ENCODE peak calls at places on chromosomes 2 and 18, in five cellular contexts. E is HAP-1, O is suprapubic skin, C is mucosa of descending colon, F is RWPE2. T is an unnamed sample. For H3K9me3 and H3K4me1, the result is how much of the 10 kb centered on the place peaks cover.

GRCh38 chr18:72948439-72948838 is 80.7 kb upstream of the NETO1 start:
- DNase-seq in E (no peak), C (no peak), F (no peak), O (no peak), T (no peak)

GRCh38 chr18:8196238-8196637 is 413.0 kb upstream of the RAB12 start:
- DNase-seq in F (no peak), C (no peak), O (no peak), E (no peak), T (no peak)

GRCh38 chr18:65748321-65748720 is 2.5 kb upstream of the CDH7 start:
- DNase-seq in C (no peak), O (no peak), E (no peak), F (no peak), T (no peak)

GRCh38 chr2:104538082-104538481 is 315.8 kb upstream of the POU3F3 start:
- DNase-seq in O (no peak), C (no peak), F (no peak), E (no peak), T (no peak)

GRCh38 chr2:148617219-148617618 is 27.3 kb upstream of the EPC2 start:
- DNase-seq in O (no peak), E (no peak), F (no peak), C (no peak), T (no peak)

GRCh38 chr2:21836766-21837543 is 713.2 kb downstream of the TDRD15 start:
- DNase-seq in F (no peak), O (no peak), E (no peak), C (no peak), T (no peak)

GRCh38 chr18:9348079-9348671 is 13.6 kb downstream of the TWSG1 start:
- DNase-seq in O (no peak), F (no peak), E (no peak), C (no peak), T (no peak)

GRCh38 chr18:6876646-6877045 is 147.1 kb downstream of the ARHGAP28 start:
- DNase-seq in O (no peak), F (no peak), C (no peak), E (no peak), T (no peak)

GRCh38 chr18:2223859-2224258 is 347.4 kb downstream of the METTL4 start:
- DNase-seq in O (no peak), C (no peak), F (no peak), E (peak), T (no peak)

GRCh38 chr2:161424992-161425391 is 8.9 kb downstream of the TBR1 start:
- DNase-seq in O (no peak), F (no peak), E (no peak), C (no peak), T (no peak)

GRCh38 chr2:161422812-161423211 is 6.7 kb downstream of the TBR1 start:
- DNase-seq in F (no peak), E (no peak), C (no peak), O (no peak), T (no peak)

GRCh38 chr2:161424179-161424763 is 8.2 kb downstream of the TBR1 start:
- DNase-seq in E (no peak), O (no peak), C (peak), F (no peak), T (no peak)

GRCh38 chr2:161425966-161426365 is 9.9 kb downstream of the TBR1 start:
- DNase-seq in E (no peak), C (no peak), O (no peak), F (no peak), T (no peak)

GRCh38 chr2:161423351-161424178 is 7.5 kb downstream of the TBR1 start:
- DNase-seq in E (no peak), C (peak), F (no peak), O (no peak), T (no peak)
- H3K9me3 ChIP-seq in E (under half), C (under half), F (under half), O (under half), T (under half)

GRCh38 chr2:199055336-199055735 is 402.4 kb downstream of the SATB2 start:
- DNase-seq in C (no peak), E (no peak), O (no peak), F (no peak), T (no peak)

DNA sequence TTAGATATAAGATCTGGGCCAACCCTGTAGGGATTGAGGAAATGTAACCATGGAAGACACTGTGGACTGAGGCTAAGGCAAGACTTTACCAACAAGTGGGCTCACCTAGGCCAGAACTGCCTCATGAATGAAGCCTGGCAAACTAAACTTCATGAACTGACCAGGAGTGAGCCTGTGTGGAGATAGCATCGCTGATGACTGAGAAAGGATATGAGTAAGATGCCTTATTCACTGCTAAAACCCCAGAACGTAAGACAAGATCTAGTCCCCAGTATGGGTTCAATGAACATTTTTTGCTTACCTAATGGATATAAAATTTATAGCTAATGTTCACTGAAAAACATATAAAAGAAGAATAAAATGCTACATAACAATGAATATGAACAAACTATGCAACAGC is 399.8 kb downstream of the SATB2 start:
- DNase-seq in O (no peak), F (no peak), E (no peak), C (no peak), T (no peak)
- H3K4me1 ChIP-seq in O (under half), F (under half), E (under half), C (under half), T (under half)

GRCh38 chr18:47931707-47932103 is 1.2 kb upstream of the SMAD2 start:
- DNase-seq in E (peak), C (peak), O (no peak), F (no peak), T (peak)

GRCh38 chr18:47932603-47933002 is 2.1 kb upstream of the SMAD2 start:
- DNase-seq in E (no peak), C (no peak), O (no peak), F (no peak), T (no peak)

GRCh38 chr18:47930086-47930843 is at the start of gene SMAD2:
- DNase-seq in O (peak), F (peak), C (peak), E (peak), T (peak)

GRCh38 chr18:47930844-47931706 is 616 bp upstream of the SMAD2 start:
- DNase-seq in C (peak), O (peak), F (peak), E (peak), T (peak)

GRCh38 chr18:47932170-47932569 is 1.7 kb upstream of the SMAD2 start:
- DNase-seq in O (no peak), C (no peak), E (no peak), F (no peak), T (no peak)
- H3K9me3 ChIP-seq in O (under half), C (under half), E (under half), F (under half), T (under half)

GRCh38 chr2:25409468-25409867 is 67.7 kb upstream of the DNMT3A start:
- DNase-seq in O (no peak), F (no peak), C (no peak), E (no peak), T (no peak)
- H3K4me1 ChIP-seq in O (under half), F (under half), C (under half), E (under half), T (under half)

DNA sequence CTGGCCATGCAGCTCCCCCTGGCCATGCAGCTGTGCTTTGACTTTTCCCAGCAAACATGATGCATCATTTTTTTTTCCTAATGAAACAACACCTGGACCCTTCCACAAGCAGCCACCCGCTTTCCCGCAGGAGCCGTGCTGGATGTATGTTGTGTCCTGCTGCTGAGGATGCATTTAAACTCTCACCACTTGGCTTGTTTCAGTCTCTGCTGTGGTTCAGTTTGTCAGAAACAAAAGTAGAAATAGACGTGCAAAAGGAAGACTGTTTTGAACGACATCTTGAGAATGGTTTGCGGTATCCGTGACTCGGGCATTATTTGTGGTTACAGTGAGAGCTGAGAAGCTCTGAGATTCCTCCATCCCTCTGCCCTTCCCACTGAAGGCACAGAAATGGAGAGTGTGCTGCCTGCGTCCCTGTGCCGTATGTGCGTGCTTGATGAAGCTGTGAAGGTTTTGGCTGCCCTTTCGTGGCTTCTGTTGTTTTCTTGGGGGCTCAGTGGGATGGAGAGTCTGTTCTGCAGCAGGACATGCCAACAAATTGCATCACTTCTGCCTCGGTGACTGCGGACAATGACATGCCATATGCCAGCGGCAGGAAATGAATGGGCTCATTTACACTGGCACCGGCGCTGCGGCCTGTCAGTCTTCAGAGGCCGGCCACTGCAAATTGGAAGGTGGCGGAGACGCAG is 417.7 kb upstream of the SALL3 start:
- DNase-seq in E (no peak), C (no peak), O (no peak), F (no peak), T (no peak)
- H3K9me3 ChIP-seq in E (under half), C (under half), O (under half), F (under half), T (under half)